ENCODE peak calls at places on chromosomes 7 and 10, in four cellular contexts. U is coronary artery, C is RWPE1, V is hepatocyte. A is an unnamed sample.

GRCh38 chr7:24025765-24026164 is 258.2 kb upstream of the NPY start:
- DNase-seq in U (no peak), C (no peak), V (no peak), A (no peak)

GRCh38 chr7:66250711-66251110 is 45.6 kb downstream of the TPST1 start:
- DNase-seq in U (no peak), C (peak; percentile 73), V (peak; percentile 49), A (peak; percentile 97)

GRCh38 chr7:43942997-43943701 is 16.9 kb downstream of the UBE2D4 start:
- DNase-seq in U (no peak), C (no peak), V (peak; percentile 29), A (peak; percentile 21)

GRCh38 chr7:105202561-105203130 is 186.1 kb downstream of the SRPK2 start:
- DNase-seq in U (no peak), C (no peak), V (no peak), A (no peak)

GRCh38 chr10:123848564-123849457 is 42.8 kb downstream of the CPXM2 start:
- DNase-seq in U (no peak), C (no peak), V (no peak), A (no peak)

GRCh38 chr10:129971381-129972144 is 7.5 kb upstream of the EBF3 start:
- DNase-seq in U (no peak), C (peak; percentile 72), V (peak; percentile 86), A (peak; percentile 56)

GRCh38 chr7:126727930-126728331 is 524.8 kb downstream of the GRM8 start:
- DNase-seq in U (no peak), C (peak; percentile 27), V (no peak), A (peak; percentile 72)

GRCh38 chr10:23917251-23917908 is 291.6 kb upstream of the KIAA1217 start:
- DNase-seq in U (no peak), C (no peak), V (no peak), A (no peak)

GRCh38 chr10:66349726-66350125 is 576.1 kb upstream of the LRRTM3 start:
- DNase-seq in U (no peak), C (no peak), V (no peak), A (peak; percentile 45)

GRCh38 chr7:45052011-45052410 is 36.8 kb downstream of the NACAD start:
- DNase-seq in U (no peak), C (no peak), V (no peak), A (no peak)

GRCh38 chr7:44845476-44845875 is 2.4 kb downstream of the H2AZ2 start:
- DNase-seq in U (no peak), C (no peak), V (no peak), A (no peak)

GRCh38 chr7:15628876-15629275 is 57.6 kb downstream of the MEOX2 start:
- DNase-seq in U (no peak), C (no peak), V (no peak), A (peak; percentile 58)

GRCh38 chr10:72637398-72637857 is 11.5 kb upstream of the MICU1 start:
- DNase-seq in U (no peak), C (peak; percentile 17), V (no peak), A (peak; percentile 36)

GRCh38 chr7:16417958-16418357 is 3.4 kb downstream of the CRPPA start:
- DNase-seq in U (no peak), C (no peak), V (no peak), A (no peak)

GRCh38 chr10:125369382-125370326 is 209.3 kb upstream of the CTBP2 start:
- DNase-seq in U (no peak), C (no peak), V (no peak), A (no peak)

GRCh38 chr10:17453377-17454091 is 861 bp downstream of the ST8SIA6 start:
- DNase-seq in U (no peak), C (peak; percentile 59), V (peak; percentile 75), A (peak; percentile 78)

DNA sequence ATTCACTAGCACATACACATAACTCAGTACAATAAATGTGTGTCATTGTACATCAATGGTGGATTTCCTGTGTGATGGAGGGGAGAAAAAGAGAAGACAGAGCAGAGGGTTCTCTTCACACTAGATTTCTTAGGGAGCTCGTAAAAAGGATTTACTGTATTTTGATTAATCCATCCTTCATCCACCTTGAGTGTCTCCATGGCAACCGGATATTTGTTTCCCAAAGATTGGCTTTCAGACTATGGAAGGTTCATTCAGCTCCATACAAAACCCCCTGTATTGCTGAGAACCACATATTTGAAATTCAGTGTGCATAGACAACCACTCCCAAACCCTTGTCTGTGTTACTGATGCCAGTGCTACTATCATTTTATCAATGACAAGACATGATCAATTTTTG is 150.6 kb downstream of the AKR1D1 start:
- DNase-seq in U (no peak), C (no peak), V (no peak), A (no peak)
- TF ChIP-seq CTCF in U (no peak), C (no peak), V (no peak), A (no peak)

DNA sequence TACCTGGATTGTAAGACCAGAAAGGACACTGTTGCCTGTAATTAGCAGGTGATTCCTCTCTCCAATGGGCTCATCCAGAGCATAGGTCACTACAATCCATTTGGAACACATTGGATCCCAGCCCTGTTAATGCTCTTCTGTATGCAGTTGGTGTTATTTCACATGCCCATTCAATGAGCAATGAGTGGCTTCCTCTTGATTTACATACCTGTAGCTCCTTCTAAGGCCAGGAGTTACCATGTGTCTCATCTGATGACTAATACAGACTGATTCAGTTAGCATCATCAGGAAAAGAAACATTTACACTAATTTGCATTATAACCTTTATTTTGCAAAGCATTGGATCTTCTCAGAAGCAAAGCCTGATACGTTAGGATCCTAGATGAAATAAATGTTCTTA is 83.1 kb upstream of the NPVF start:
- DNase-seq in U (no peak), C (peak; percentile 34), V (no peak), A (peak; percentile 85)
- TF ChIP-seq CTCF in U (no peak), C (no peak), V (no peak), A (no peak)

DNA sequence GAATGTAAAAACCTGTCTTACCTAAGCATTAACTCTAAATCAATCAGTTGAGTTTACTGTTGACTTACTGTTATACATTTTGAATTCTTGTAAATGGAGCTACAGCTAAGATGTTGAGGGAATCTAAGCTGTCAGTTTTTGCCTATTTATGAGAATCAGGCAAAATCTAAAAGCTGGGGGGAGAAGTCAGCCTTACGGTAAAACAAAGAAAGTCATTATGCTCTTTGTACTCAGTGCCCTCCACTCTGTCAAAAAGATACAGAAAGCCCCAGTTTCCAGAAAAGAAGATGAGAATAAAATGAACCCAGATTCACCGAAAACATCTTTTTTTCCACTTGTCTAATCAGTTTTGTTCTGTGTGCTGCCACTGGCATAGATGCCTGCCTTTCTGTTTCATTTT is 30.2 kb upstream of the KDM7A start:
- DNase-seq in U (no peak), C (no peak), V (no peak), A (no peak)
- TF ChIP-seq CTCF in U (no peak), C (no peak), V (no peak), A (no peak)

DNA sequence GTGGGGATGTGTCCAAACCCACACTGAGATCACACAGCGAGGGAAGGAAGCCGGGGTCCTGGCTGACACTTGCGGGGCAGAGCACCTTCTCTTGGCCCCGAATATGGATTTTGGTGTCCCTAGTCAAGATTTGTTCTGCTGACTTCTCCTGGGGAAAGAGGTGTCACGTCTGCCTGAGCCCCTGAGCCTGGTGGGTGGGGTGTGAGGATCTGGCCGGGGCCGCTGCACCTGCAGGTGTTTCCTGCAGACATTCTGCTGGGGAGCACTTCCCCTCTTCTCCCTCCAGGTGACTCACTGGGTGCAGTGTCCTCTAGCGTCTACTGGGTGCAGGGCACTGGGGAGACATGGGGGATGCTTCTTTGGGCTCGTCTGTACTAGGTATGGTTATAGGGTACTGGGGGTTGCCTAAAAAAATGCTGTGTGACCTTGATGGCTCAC is 99.2 kb downstream of the GRK5 start:
- DNase-seq in U (no peak), C (peak; percentile 63), V (peak; percentile 12), A (peak; percentile 54)
- TF ChIP-seq CTCF in U (no peak), C (peak; percentile 19), V (peak; percentile 3), A (peak; percentile 52)

GRCh38 chr10:61900829-61901783 is at the start of gene ARID5B:
- DNase-seq in U (no peak), C (peak; percentile 71), V (peak; percentile 67), A (peak; percentile 83)

GRCh38 chr10:61903184-61903990 is 1.9 kb downstream of the ARID5B start:
- DNase-seq in U (peak; percentile 79), C (peak; percentile 72), V (peak; percentile 75), A (peak; percentile 67)

GRCh38 chr10:61903991-61904350 is 2.5 kb downstream of the ARID5B start:
- DNase-seq in U (no peak), C (no peak), V (no peak), A (no peak)

GRCh38 chr10:61901829-61902447 is 439 bp downstream of the ARID5B start:
- DNase-seq in U (peak; percentile 78), C (no peak), V (peak; percentile 28), A (peak; percentile 30)

GRCh38 chr10:61902448-61903183 is 1.1 kb downstream of the ARID5B start:
- DNase-seq in U (no peak), C (peak; percentile 68), V (peak; percentile 68), A (peak; percentile 93)
- TF ChIP-seq CTCF in U (no peak), C (peak; percentile 23), V (peak; percentile 27), A (peak; percentile 14)

DNA sequence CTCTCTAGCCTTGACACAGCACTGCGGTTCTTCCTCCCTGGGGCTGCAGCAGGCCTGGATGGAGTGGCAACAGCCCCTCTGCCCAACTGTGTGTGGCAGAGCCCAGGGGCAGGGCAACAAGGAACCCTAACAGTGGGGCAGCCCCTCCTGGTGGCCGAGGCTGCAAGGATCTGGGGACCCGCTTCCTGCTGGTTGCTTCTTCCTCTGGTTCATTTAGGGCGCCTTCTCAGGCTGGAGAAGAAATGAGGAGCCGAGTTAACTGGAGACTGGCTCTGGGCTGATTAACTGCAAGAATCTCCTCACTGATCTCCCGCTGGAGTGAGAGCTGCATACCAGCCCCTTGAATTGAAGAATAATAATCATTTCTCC is 80.1 kb upstream of the EMX2 start:
- DNase-seq in U (no peak), C (no peak), V (peak; percentile 35), A (no peak)
- TF ChIP-seq CTCF in U (no peak), C (no peak), V (peak; percentile 22), A (peak; percentile 14)

GRCh38 chr10:51896849-51897248 is 197.5 kb upstream of the CSTF2T start:
- DNase-seq in U (no peak), C (no peak), V (no peak), A (peak; percentile 37)

GRCh38 chr10:51894752-51895151 is 195.4 kb upstream of the CSTF2T start:
- DNase-seq in U (no peak), C (no peak), V (no peak), A (no peak)

GRCh38 chr10:51895209-51895608 is 195.8 kb upstream of the CSTF2T start:
- DNase-seq in U (peak; percentile 90), C (peak; percentile 24), V (peak; percentile 22), A (peak; percentile 86)

GRCh38 chr10:51900180-51900579 is 200.8 kb upstream of the CSTF2T start:
- DNase-seq in U (no peak), C (no peak), V (no peak), A (no peak)

GRCh38 chr10:51897560-51897959 is 198.2 kb upstream of the CSTF2T start:
- DNase-seq in U (no peak), C (no peak), V (no peak), A (no peak)
- TF ChIP-seq CTCF in U (no peak), C (no peak), V (no peak), A (no peak)